ENCODE peak calls at places on chromosomes 16 and 17, in seven cellular contexts. F, P, Y, E, K, Q and W are unnamed samples.

GRCh38 chr17:59030811-59031210 is 75.9 kb downstream of the TRIM37 start:
- DNase-seq in P (no peak), K (no peak), Q (no peak), F (no peak), E (no peak), Y (no peak), W (no peak)

GRCh38 chr17:77287432-77288068 is 146.8 kb downstream of the SEC14L1 start:
- DNase-seq in Y (no peak), Q (peak), P (no peak), E (no peak), K (peak), F (no peak), W (peak)

GRCh38 chr17:40307691-40308289 is 1.2 kb upstream of the RARA start:
- DNase-seq in Q (no peak), P (no peak), E (peak), Y (no peak), K (no peak), F (no peak), W (no peak)

GRCh38 chr17:13921841-13922776 is 147.2 kb upstream of the COX10 start:
- DNase-seq in E (peak), K (no peak), F (no peak), Y (no peak), P (no peak), Q (no peak), W (no peak)

GRCh38 chr17:82242977-82243647 is 14.3 kb downstream of the SLC16A3 start:
- DNase-seq in E (no peak), P (no peak), K (peak), Q (peak), Y (no peak), F (no peak), W (no peak)

GRCh38 chr16:84836234-84836647 is 16.5 kb downstream of the CRISPLD2 start:
- DNase-seq in Y (no peak), P (peak), K (peak), Q (peak), E (no peak), F (no peak), W (no peak)

GRCh38 chr17:34254651-34255380 is at the start of gene CCL2:
- DNase-seq in Y (no peak), Q (peak), P (no peak), E (peak), F (no peak), K (peak), W (no peak)

GRCh38 chr16:56228476-56228875 is 37.2 kb downstream of the GNAO1 start:
- DNase-seq in P (no peak), Q (no peak), F (no peak), E (no peak), K (no peak), Y (no peak), W (no peak)

GRCh38 chr16:71552698-71553503 is 24.0 kb downstream of the TAT start:
- DNase-seq in P (no peak), Q (no peak), E (no peak), F (no peak), K (no peak), Y (no peak), W (no peak)

GRCh38 chr17:19996086-19996485 is 13.1 kb upstream of the SPECC1 start:
- DNase-seq in E (peak), F (no peak), K (no peak), P (no peak), Y (no peak), Q (no peak), W (no peak)

GRCh38 chr17:29390856-29391631 is 881 bp downstream of the TAOK1 start:
- DNase-seq in F (peak), Q (peak), P (no peak), Y (no peak), K (peak), E (peak), W (peak)

GRCh38 chr17:46727572-46728348 is 90.7 kb downstream of the WNT3 start:
- DNase-seq in K (no peak), Q (no peak), P (no peak), F (no peak), E (no peak), Y (no peak), W (no peak)

GRCh38 chr17:50154604-50155003 is 4.1 kb upstream of the PPP1R9B start:
- DNase-seq in E (no peak), P (no peak), K (no peak), Q (peak), F (no peak), Y (no peak), W (no peak)

GRCh38 chr16:65832679-65833078 is 533.8 kb upstream of the CDH5 start:
- DNase-seq in P (no peak), Q (no peak), E (no peak), F (no peak), K (no peak), Y (no peak), W (no peak)

GRCh38 chr17:3005696-3006095 is 57.7 kb downstream of the OR1D5 start:
- DNase-seq in Y (no peak), P (no peak), Q (no peak), F (no peak), E (no peak), K (no peak), W (no peak)

GRCh38 chr17:18356624-18357023 is 6.7 kb downstream of the SHMT1 start:
- DNase-seq in E (no peak), P (no peak), Q (peak), F (no peak), Y (no peak), K (peak), W (no peak)

GRCh38 chr17:40071720-40072480 is 9.1 kb downstream of the THRA start:
- DNase-seq in Y (no peak), E (no peak), P (no peak), K (peak), F (no peak), Q (peak), W (peak)

GRCh38 chr16:57575468-57576277 is 33.2 kb downstream of the ADGRG5 start:
- DNase-seq in Y (no peak), K (no peak), E (no peak), Q (no peak), F (no peak), P (no peak), W (no peak)

GRCh38 chr17:17297217-17297616 is 6.0 kb upstream of the NT5M start:
- DNase-seq in E (no peak), Q (no peak), Y (no peak), F (no peak), K (no peak), P (no peak), W (no peak)

GRCh38 chr16:8571061-8571596 is 19.2 kb downstream of the TMEM114 start:
- DNase-seq in Y (no peak), P (no peak), Q (no peak), F (no peak), E (no peak), K (no peak), W (no peak)

GRCh38 chr17:3282901-3283300 is 15.3 kb downstream of the OR3A1 start:
- DNase-seq in P (no peak), K (no peak), Q (no peak), F (no peak), E (no peak), Y (no peak), W (no peak)

GRCh38 chr16:30951785-30952184 is 2.9 kb downstream of the ORAI3 start:
- DNase-seq in P (no peak), Y (no peak), E (no peak), K (peak), Q (peak), F (no peak), W (no peak)

GRCh38 chr17:19750835-19751234 is 2.7 kb upstream of the ALDH3A1 start:
- DNase-seq in P (no peak), Y (no peak), K (no peak), F (no peak), E (no peak), Q (peak), W (no peak)